ENCODE peak calls at places on chromosomes 13 and 19, in eight cellular contexts. A is aorta; Y is stimulated activated naive CD8-positive, alpha-beta T cell treated with anti-CD3 and anti-CD28 coated beads, Interleukin-15, Interleukin-2, amounts not matched to agents 100 U/mL and 50 U/mL, for 24 hours; Q is nucleus accumbens; S is tibial artery; V is smooth muscle cell of the brain vasculature; P is stimulated activated CD4-positive, alpha-beta T cell treated with anti-CD3 and anti-CD28 coated beads, Interleukin-2, amount 100 ng/mL, for 48 hours; G is Kasumi-1. B is an unnamed sample.

GRCh38 chr13:95643814-95644598 is 500 bp downstream of the DZIP1 start:
- DNase-seq in G (no peak), V (no peak), A (peak), P (no peak), S (peak), Y (peak), Q (peak), B (no peak)

GRCh38 chr13:73599232-73600128 is 534.7 kb downstream of the KLF12 start:
- DNase-seq in A (no peak), S (no peak), V (no peak), P (no peak), Q (no peak), G (no peak), Y (no peak), B (no peak)

GRCh38 chr19:39070888-39071287 is 13.3 kb upstream of the ACP7 start:
- DNase-seq in Q (no peak), P (no peak), V (peak), Y (no peak), S (no peak), A (no peak), G (no peak), B (no peak)

GRCh38 chr13:39397221-39397620 is 205.8 kb downstream of the LHFPL6 start:
- DNase-seq in P (no peak), V (no peak), G (no peak), A (no peak), S (no peak), Y (no peak), Q (no peak), B (no peak)

GRCh38 chr13:48165063-48165462 is 67.9 kb upstream of the ITM2B start:
- DNase-seq in G (no peak), V (no peak), S (no peak), A (no peak), P (no peak), Y (no peak), Q (no peak), B (no peak)

GRCh38 chr13:77554079-77554478 is 18.6 kb downstream of the SCEL start:
- DNase-seq in Q (no peak), P (no peak), A (no peak), V (no peak), Y (no peak), G (no peak), S (no peak), B (no peak)

GRCh38 chr13:59415498-59415897 is 748.2 kb downstream of the DIAPH3 start:
- DNase-seq in Y (no peak), V (no peak), Q (no peak), A (no peak), G (no peak), P (no peak), S (no peak), B (no peak)

GRCh38 chr13:110524484-110525254 is 36.9 kb downstream of the RAB20 start:
- DNase-seq in S (no peak), Y (peak), A (no peak), G (peak), Q (no peak), P (no peak), V (no peak), B (peak)

GRCh38 chr19:1736280-1736679 is 17.0 kb upstream of the ONECUT3 start:
- DNase-seq in V (no peak), Q (no peak), P (no peak), S (no peak), G (no peak), A (no peak), Y (no peak), B (no peak)

GRCh38 chr13:30690282-30691188 is 44.8 kb upstream of the ALOX5AP start:
- DNase-seq in Y (peak), V (peak), G (peak), P (no peak), A (peak), S (peak), Q (no peak), B (peak)

GRCh38 chr13:40438022-40438692 is 228.3 kb downstream of the FOXO1 start:
- DNase-seq in Y (no peak), P (no peak), A (no peak), G (no peak), V (no peak), Q (no peak), S (no peak), B (peak)

GRCh38 chr13:107900775-107901174 is 314.6 kb downstream of the LIG4 start:
- DNase-seq in G (no peak), S (no peak), A (no peak), P (no peak), Q (no peak), V (no peak), Y (no peak), B (no peak)

GRCh38 chr13:98118865-98119264 is 24.0 kb upstream of the FARP1 start:
- DNase-seq in A (no peak), Q (no peak), S (no peak), P (no peak), G (no peak), Y (no peak), V (no peak), B (no peak)

GRCh38 chr19:58474997-58475713 is 997 bp upstream of the ZNF446 start:
- DNase-seq in V (no peak), G (peak), P (no peak), A (no peak), Y (no peak), Q (no peak), S (no peak), B (no peak)

GRCh38 chr13:103178986-103179695 is 112.9 kb upstream of the SLC10A2 start:
- DNase-seq in S (no peak), V (no peak), G (no peak), Q (no peak), Y (no peak), A (no peak), P (no peak), B (no peak)

GRCh38 chr19:5342573-5343201 is 2.1 kb upstream of the PTPRS start:
- DNase-seq in A (no peak), G (no peak), P (no peak), V (no peak), Q (no peak), Y (no peak), S (no peak), B (no peak)

GRCh38 chr13:99984463-99985242 is 3.1 kb downstream of the ZIC2 start:
- DNase-seq in P (no peak), Y (no peak), G (no peak), V (no peak), A (no peak), Q (no peak), S (no peak), B (no peak)

GRCh38 chr19:6663236-6664187 is 6.4 kb downstream of the TNFSF14 start:
- DNase-seq in S (no peak), P (no peak), Y (peak), G (no peak), V (no peak), A (no peak), Q (no peak), B (no peak)

GRCh38 chr19:23403024-23403423 is 7.8 kb upstream of the ZNF91 start:
- DNase-seq in V (no peak), S (no peak), Y (no peak), Q (no peak), P (no peak), A (no peak), G (no peak), B (peak)

GRCh38 chr13:110911880-110912279 is 3.0 kb downstream of the ANKRD10 start:
- DNase-seq in Q (no peak), Y (no peak), V (no peak), S (no peak), P (no peak), G (no peak), A (no peak), B (no peak)

GRCh38 chr19:31303262-31303815 is 45.9 kb downstream of the TSHZ3 start:
- DNase-seq in Q (no peak), V (no peak), Y (no peak), S (no peak), G (no peak), A (no peak), P (no peak), B (no peak)

GRCh38 chr13:111359237-111359915 is 38.9 kb downstream of the TEX29 start:
- DNase-seq in V (no peak), P (no peak), S (no peak), A (no peak), Y (no peak), G (no peak), Q (no peak), B (no peak)

GRCh38 chr19:35719402-35720162 is 1.8 kb downstream of the KMT2B start:
- DNase-seq in P (no peak), G (no peak), A (no peak), S (no peak), Y (no peak), Q (no peak), V (no peak), B (no peak)

GRCh38 chr19:44738603-44739585 is 9.6 kb upstream of the BCL3 start:
- DNase-seq in V (no peak), G (no peak), P (no peak), Q (no peak), Y (no peak), A (no peak), S (no peak), B (peak)

GRCh38 chr19:55993492-55993891 is 6.9 kb downstream of the NLRP5 start:
- DNase-seq in S (no peak), Q (no peak), P (no peak), V (no peak), A (no peak), Y (no peak), G (no peak), B (no peak)

GRCh38 chr19:47663911-47664771 is 49.1 kb upstream of the EHD2 start:
- DNase-seq in V (peak), Q (peak), A (no peak), Y (no peak), S (peak), G (peak), P (no peak), B (peak)

GRCh38 chr19:13040916-13041292 is 45.6 kb downstream of the NFIX start:
- DNase-seq in G (no peak), Y (no peak), S (no peak), P (no peak), Q (no peak), A (no peak), V (no peak), B (no peak)

GRCh38 chr13:64029343-64030093 is 2613.9 kb upstream of the PCDH20 start:
- DNase-seq in Q (no peak), G (no peak), V (no peak), A (peak), P (no peak), S (no peak), Y (no peak), B (no peak)

GRCh38 chr19:11944656-11945055 is 19.7 kb downstream of the ZNF700 start:
- DNase-seq in Q (no peak), G (no peak), Y (no peak), P (no peak), V (no peak), S (no peak), A (no peak), B (no peak)

GRCh38 chr13:77521194-77521593 is 14.3 kb upstream of the SCEL start:
- DNase-seq in Q (no peak), P (no peak), A (no peak), G (no peak), S (no peak), V (no peak), Y (no peak), B (no peak)

GRCh38 chr19:6906559-6906958 is 19.2 kb downstream of the ADGRE1 start:
- DNase-seq in Y (no peak), G (no peak), V (no peak), Q (no peak), S (no peak), A (no peak), P (no peak), B (no peak)

GRCh38 chr19:35715981-35716734 is 1.6 kb upstream of the KMT2B start:
- DNase-seq in S (peak), G (no peak), V (no peak), A (peak), Q (peak), Y (no peak), P (no peak), B (peak)

GRCh38 chr19:49297403-49297802 is 27.6 kb downstream of the SLC6A16 start:
- DNase-seq in S (no peak), Y (no peak), G (no peak), Q (no peak), P (no peak), A (no peak), V (no peak), B (no peak)

GRCh38 chr19:32178841-32179410 is 166.5 kb upstream of the ZNF507 start:
- DNase-seq in G (no peak), Y (no peak), Q (no peak), P (no peak), S (no peak), A (no peak), V (no peak), B (no peak)

GRCh38 chr13:43014162-43014561 is 9.2 kb upstream of the DNAJC15 start:
- DNase-seq in P (no peak), V (no peak), Y (no peak), Q (no peak), S (no peak), G (no peak), A (no peak), B (no peak)

GRCh38 chr13:26583662-26584061 is 26.2 kb downstream of the WASF3 start:
- DNase-seq in S (no peak), Q (no peak), A (no peak), P (no peak), G (no peak), Y (no peak), V (no peak), B (no peak)

GRCh38 chr13:36344886-36345437 is 1.2 kb downstream of the SPART start:
- DNase-seq in V (no peak), P (peak), Y (peak), G (no peak), S (no peak), Q (no peak), A (no peak), B (peak)

GRCh38 chr19:14378890-14379289 is 2.4 kb upstream of the ADGRE5 start:
- DNase-seq in V (no peak), P (no peak), Y (no peak), S (no peak), Q (no peak), G (no peak), A (no peak), B (no peak)

GRCh38 chr19:33501957-33502356 is 19.6 kb downstream of the PEPD start:
- DNase-seq in P (no peak), A (peak), G (no peak), V (no peak), S (no peak), Q (no peak), Y (no peak), B (no peak)

B was measured in small intestine.